ENCODE peak calls at places on chromosomes 12 and 14, in four cellular contexts. U is G401; Y is tibial artery; F is stimulated activated CD4-positive, alpha-beta T cell treated with anti-CD3 and anti-CD28 coated beads, Interleukin-1b, Interleukin-23, amount 100 ng/mL, for 48 hours. T is an unnamed sample.

GRCh38 chr12:63075376-63076000 is 75.5 kb downstream of the AVPR1A start:
- DNase-seq in U (no peak), Y (no peak), F (no peak), T (no peak)

GRCh38 chr12:57439762-57440266 is 5.2 kb downstream of the INHBC start:
- DNase-seq in U (no peak), Y (no peak), F (no peak), T (no peak)

GRCh38 chr12:109518820-109519665 is 41.6 kb downstream of the UBE3B start:
- DNase-seq in U (peak), Y (peak), F (peak), T (peak)

GRCh38 chr12:71410844-71411243 is 28.8 kb upstream of the LGR5 start:
- DNase-seq in U (no peak), Y (no peak), F (no peak), T (no peak)

GRCh38 chr14:96146131-96146771 is 58.4 kb upstream of the BDKRB2 start:
- DNase-seq in U (peak), Y (peak), F (no peak), T (peak)

GRCh38 chr12:98440165-98440581 is 75.2 kb upstream of the TMPO start:
- DNase-seq in U (no peak), Y (peak), F (peak), T (no peak)

GRCh38 chr12:132204064-132204821 is 60.0 kb downstream of the NOC4L start:
- DNase-seq in U (no peak), Y (no peak), F (no peak), T (no peak)

GRCh38 chr14:101018561-101019290 is 115.2 kb upstream of the RTL1 start:
- DNase-seq in U (no peak), Y (no peak), F (no peak), T (no peak)